ENCODE peak calls at places on chromosomes 16 and 17, in seven cellular contexts. O is HCT116, L is IMR-90, I is hepatocyte, S is K562, N is OCI-LY7, U is astrocyte. W is an unnamed sample. For H4K20me1, the result is how much of the 10 kb centered on the place peaks cover.

GRCh38 chr16:3017806-3018506 is at the start of gene CLDN6:
- DNase-seq in N (peak), U (no peak), I (peak), O (no peak), S (peak), L (no peak), W (no peak)

GRCh38 chr16:70684146-70685060 is 1.4 kb downstream of the MTSS2 start:
- DNase-seq in L (no peak), S (no peak), O (no peak), U (no peak), N (no peak), I (no peak), W (peak)

GRCh38 chr17:78993241-78993956 is 13.7 kb upstream of the LGALS3BP start:
- DNase-seq in U (peak), I (peak), N (peak), L (peak), O (no peak), S (peak), W (peak)

GRCh38 chr17:82848022-82848592 is 8.3 kb upstream of the ZNF750 start:
- DNase-seq in U (peak), O (no peak), L (peak), S (no peak), N (no peak), I (peak), W (no peak)

GRCh38 chr16:70482624-70483023 is 28.2 kb downstream of the FCSK start:
- DNase-seq in L (peak), S (no peak), I (no peak), U (no peak), O (no peak), N (no peak), W (peak)

GRCh38 chr16:85037050-85037410 is 9.4 kb downstream of the KIAA0513 start:
- DNase-seq in S (no peak), U (peak), L (peak), I (no peak), N (no peak), O (peak), W (peak)

GRCh38 chr16:11212819-11213196 is 43.2 kb downstream of the SOCS1 start:
- DNase-seq in N (no peak), S (no peak), I (no peak), O (no peak), L (no peak), U (no peak), W (no peak)

GRCh38 chr16:86930001-86930400 is 351.7 kb downstream of the FOXL1 start:
- DNase-seq in I (no peak), N (no peak), U (no peak), O (no peak), S (no peak), L (no peak), W (no peak)

GRCh38 chr17:949623-950338 is 29.8 kb downstream of the NXN start:
- DNase-seq in S (no peak), U (no peak), I (no peak), N (no peak), O (no peak), L (no peak), W (no peak)

GRCh38 chr17:1994707-1995106 is 30.4 kb downstream of the RTN4RL1 start:
- DNase-seq in U (no peak), L (no peak), I (no peak), N (no peak), O (no peak), S (no peak), W (no peak)

GRCh38 chr17:7213895-7214299 is 5.7 kb downstream of the DLG4 start:
- DNase-seq in L (peak), U (peak), O (peak), N (peak), I (peak), S (peak), W (peak)

GRCh38 chr16:87216824-87217205 is 100.4 kb downstream of the C16orf95 start:
- DNase-seq in I (no peak), O (no peak), S (no peak), U (peak), L (no peak), N (no peak), W (no peak)

GRCh38 chr17:49789278-49789578 is 747 bp downstream of the KAT7 start:
- DNase-seq in S (no peak), O (no peak), L (no peak), N (no peak), I (no peak), U (no peak), W (no peak)

GRCh38 chr16:19102187-19102872 is 11.4 kb upstream of the ITPRIPL2 start:
- DNase-seq in O (no peak), I (no peak), L (no peak), U (no peak), N (no peak), S (no peak), W (peak)

GRCh38 chr16:62283-62682 is 8.7 kb downstream of the SNRNP25 start:
- DNase-seq in U (no peak), O (no peak), I (no peak), L (no peak), N (no peak), S (no peak), W (no peak)

GRCh38 chr17:1797323-1797722 is 32.4 kb downstream of the SMYD4 start:
- DNase-seq in L (no peak), O (no peak), N (no peak), S (peak), U (no peak), I (no peak), W (no peak)

GRCh38 chr16:4347010-4347409 is 4.1 kb downstream of the PAM16 start:
- DNase-seq in I (no peak), L (no peak), O (no peak), N (no peak), S (no peak), U (no peak), W (peak)

GRCh38 chr16:67039260-67040020 is 10.5 kb downstream of the CBFB start:
- DNase-seq in N (no peak), U (no peak), I (no peak), O (no peak), S (no peak), L (peak), W (no peak)

GRCh38 chr16:84875846-84876245 is 56.1 kb downstream of the CRISPLD2 start:
- DNase-seq in S (no peak), I (no peak), N (no peak), U (no peak), O (no peak), L (no peak), W (no peak)

GRCh38 chr16:370980-371728 is 816 bp upstream of the MRPL28 start:
- DNase-seq in O (no peak), U (no peak), S (peak), N (no peak), L (no peak), I (no peak), W (no peak)

GRCh38 chr17:34542700-34543336 is 36.6 kb upstream of the TMEM132E start:
- DNase-seq in S (peak), I (peak), L (no peak), N (peak), U (no peak), O (no peak), W (peak)

GRCh38 chr17:68334393-68334792 is 43.1 kb downstream of the ARSG start:
- DNase-seq in S (no peak), N (no peak), I (no peak), U (no peak), O (no peak), L (no peak), W (peak)

GRCh38 chr16:11253995-11254912 is 1.8 kb downstream of the SOCS1 start:
- DNase-seq in L (peak), N (peak), S (no peak), I (no peak), O (no peak), U (no peak), W (no peak)

GRCh38 chr17:43908111-43908721 is 880 bp upstream of the MPP2 start:
- DNase-seq in S (peak), U (peak), O (peak), L (peak), I (peak), N (peak), W (peak)

GRCh38 chr17:57870283-57870635 is 20.4 kb upstream of the MRPS23 start:
- DNase-seq in I (no peak), S (no peak), O (no peak), U (no peak), L (peak), N (no peak), W (peak)

GRCh38 chr16:90046122-90046970 is 27.1 kb upstream of the DBNDD1 start:
- DNase-seq in U (no peak), L (no peak), S (no peak), O (no peak), N (no peak), I (no peak), W (no peak)

GRCh38 chr16:27902551-27902950 is 161.0 kb downstream of the GSG1L start:
- DNase-seq in O (no peak), U (no peak), I (no peak), N (no peak), L (no peak), S (no peak), W (no peak)

GRCh38 chr16:65410801-65411200 is 288.9 kb upstream of the CDH11 start:
- DNase-seq in N (no peak), O (no peak), U (peak), S (no peak), L (peak), I (no peak), W (no peak)

GRCh38 chr16:67016681-67017450 is 12.1 kb upstream of the CBFB start:
- DNase-seq in L (no peak), U (no peak), S (no peak), I (no peak), N (no peak), O (no peak), W (no peak)

GRCh38 chr17:4969551-4970231 is 2.1 kb upstream of the SPAG7 start:
- DNase-seq in O (no peak), N (no peak), S (no peak), L (peak), I (peak), U (peak), W (peak)

GRCh38 chr17:49223168-49223516 is 7.4 kb downstream of the PHOSPHO1 start:
- DNase-seq in N (no peak), S (no peak), U (no peak), L (no peak), O (no peak), I (no peak), W (no peak)

GRCh38 chr17:62892069-62892675 is 73.9 kb upstream of the TANC2 start:
- DNase-seq in S (no peak), L (no peak), O (no peak), N (no peak), I (no peak), U (no peak), W (no peak)

GRCh38 chr17:47225436-47225858 is 16.3 kb downstream of the MYL4 start:
- DNase-seq in N (no peak), U (peak), I (no peak), O (peak), L (peak), S (peak), W (peak)

GRCh38 chr16:50257876-50258275 is 8.5 kb upstream of the ADCY7 start:
- DNase-seq in I (no peak), L (no peak), O (no peak), U (no peak), N (no peak), S (no peak), W (no peak)

GRCh38 chr17:74387365-74388218 is 20.3 kb downstream of the GPR142 start:
- DNase-seq in O (no peak), U (no peak), L (no peak), N (no peak), S (no peak), I (no peak), W (no peak)

GRCh38 chr16:29972500-29972899 is 1.2 kb upstream of the TAOK2 start:
- DNase-seq in U (no peak), O (no peak), S (no peak), L (no peak), N (no peak), I (no peak), W (no peak)

GRCh38 chr16:3596101-3596861 is 15.1 kb downstream of the SLX4 start:
- DNase-seq in S (no peak), O (no peak), L (no peak), N (no peak), U (no peak), I (no peak), W (no peak)

GRCh38 chr17:27293898-27294688 is at the start of gene WSB1:
- DNase-seq in O (peak), N (peak), I (peak), L (peak), U (peak), S (peak), W (peak)

GRCh38 chr16:88912556-88912955 is 46.1 kb upstream of the PABPN1L start:
- DNase-seq in U (no peak), S (no peak), I (no peak), N (no peak), O (no peak), L (no peak), W (no peak)
- H4K20me1 ChIP-seq in U (under half), S (half or more), I (under half), N (under half), O (under half), L (under half), W (under half)

GRCh38 chr17:41914358-41914766 is 4.4 kb downstream of the ACLY start:
- DNase-seq in I (peak), L (peak), O (no peak), U (no peak), N (no peak), S (no peak), W (no peak)

GRCh38 chr17:41913798-41914197 is 5.0 kb downstream of the ACLY start:
- DNase-seq in I (no peak), S (no peak), U (no peak), N (no peak), O (no peak), L (no peak), W (no peak)

GRCh38 chr17:41912925-41913324 is 5.8 kb downstream of the ACLY start:
- DNase-seq in S (no peak), I (no peak), U (no peak), O (no peak), N (no peak), L (no peak), W (no peak)

GRCh38 chr17:41915566-41915965 is 3.2 kb downstream of the ACLY start:
- DNase-seq in L (no peak), N (no peak), O (no peak), U (no peak), I (no peak), S (no peak), W (no peak)

DNA sequence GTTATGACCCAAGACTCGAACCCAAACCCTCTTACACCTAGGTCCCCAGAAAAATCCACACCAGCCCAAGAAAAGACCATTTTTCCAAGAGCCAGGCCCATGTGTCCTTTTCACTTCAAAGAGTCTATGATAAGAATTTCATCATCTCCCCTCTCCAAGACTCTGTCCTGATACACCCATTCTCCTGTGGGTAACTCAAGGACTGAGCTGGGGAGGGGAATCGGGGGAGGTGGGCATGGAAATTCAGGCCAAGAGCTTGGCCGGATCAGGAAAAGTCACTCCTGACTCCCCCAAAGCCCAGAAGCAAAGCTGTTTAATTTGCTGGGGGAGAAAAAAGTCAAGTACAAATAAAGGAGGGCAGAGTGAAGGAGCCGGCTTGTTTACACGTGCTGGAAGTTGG is 3.7 kb downstream of the ACLY start:
- DNase-seq in O (no peak), L (no peak), I (no peak), S (no peak), N (no peak), U (no peak), W (no peak)
- H4K20me1 ChIP-seq in O (under half), L (half or more), I (half or more), S (under half), N (under half), U (half or more), W (under half)

DNA sequence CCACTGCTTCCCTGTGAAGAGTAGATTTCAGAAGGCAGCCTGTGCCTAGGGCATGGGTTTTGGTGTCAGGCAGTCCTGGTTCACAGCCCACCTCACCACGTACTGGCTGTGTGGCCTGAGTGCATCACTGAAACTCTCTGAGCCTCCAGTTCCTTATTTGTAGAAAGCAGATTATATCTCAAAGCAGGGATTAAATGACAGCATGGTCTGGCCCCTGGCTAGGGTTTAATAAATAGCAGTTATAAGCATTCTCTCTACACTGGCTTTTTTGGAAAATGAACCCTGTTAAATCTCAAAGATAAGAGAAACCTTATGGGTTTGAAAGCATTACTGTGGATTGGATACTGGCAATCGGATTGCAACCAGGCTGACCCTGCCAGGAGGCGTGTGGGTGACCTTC is 2.9 kb upstream of the MT1M start:
- DNase-seq in N (no peak), S (no peak), L (no peak), O (no peak), U (no peak), I (no peak), W (no peak)
- H4K20me1 ChIP-seq in N (under half), S (under half), L (under half), O (under half), U (under half), I (under half), W (under half)

DNA sequence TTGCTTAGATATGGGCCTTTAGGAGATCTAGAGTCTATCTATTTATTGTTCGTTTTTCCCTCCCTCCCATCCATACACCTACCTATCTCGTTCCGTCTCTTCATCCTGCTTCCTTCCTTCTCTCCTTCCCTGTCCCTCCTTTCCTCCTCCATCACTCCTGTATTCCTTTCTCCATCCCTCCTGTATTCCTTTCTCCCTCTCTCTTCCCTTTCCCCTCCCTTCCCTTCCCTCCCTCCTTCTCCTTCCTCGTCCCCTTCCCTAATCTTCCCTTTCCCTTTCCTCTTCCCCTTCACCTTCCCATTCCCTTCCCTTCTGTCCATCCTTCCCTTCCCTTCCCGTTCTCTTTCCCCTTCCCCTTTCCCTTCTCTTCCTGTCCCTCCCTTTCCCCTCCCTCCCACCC is 10.6 kb downstream of the GP2 start:
- DNase-seq in I (no peak), L (no peak), S (no peak), O (no peak), N (no peak), U (no peak), W (no peak)
- H4K20me1 ChIP-seq in I (under half), L (under half), S (under half), O (under half), N (under half), U (under half), W (under half)

GRCh38 chr17:76718516-76718915 is 7.8 kb upstream of the MXRA7 start:
- DNase-seq in L (no peak), S (no peak), U (no peak), O (no peak), I (no peak), N (no peak), W (no peak)

GRCh38 chr17:76722279-76722678 is 4.1 kb downstream of the JMJD6 start:
- DNase-seq in U (no peak), N (no peak), O (no peak), S (no peak), L (no peak), I (no peak), W (no peak)

GRCh38 chr17:76720941-76721340 is 5.5 kb downstream of the JMJD6 start:
- DNase-seq in S (peak), I (no peak), N (no peak), U (no peak), O (no peak), L (no peak), W (no peak)

GRCh38 chr17:76721463-76721862 is 4.9 kb downstream of the JMJD6 start:
- DNase-seq in L (no peak), N (no peak), I (no peak), S (no peak), U (no peak), O (no peak), W (no peak)

GRCh38 chr17:76720211-76720610 is 6.2 kb downstream of the JMJD6 start:
- DNase-seq in L (no peak), O (no peak), U (no peak), I (no peak), N (no peak), S (no peak), W (no peak)
- H4K20me1 ChIP-seq in L (under half), O (under half), U (half or more), I (under half), N (under half), S (under half), W (under half)

GRCh38 chr16:75109732-75110243 is 6.8 kb downstream of the LDHD start:
- DNase-seq in S (no peak), O (no peak), N (peak), U (no peak), I (no peak), L (no peak), W (no peak)
- H4K20me1 ChIP-seq in S (under half), O (under half), N (under half), U (under half), I (under half), L (under half), W (under half)

GRCh38 chr17:81572499-81573030 is 20.4 kb upstream of the FAAP100 start:
- DNase-seq in I (no peak), L (no peak), U (peak), N (no peak), O (no peak), S (no peak), W (no peak)

GRCh38 chr17:81575836-81576235 is 23.7 kb upstream of the FAAP100 start:
- DNase-seq in O (no peak), I (no peak), L (no peak), S (no peak), U (no peak), N (no peak), W (no peak)

GRCh38 chr17:81576621-81577277 is 24.6 kb upstream of the FAAP100 start:
- DNase-seq in N (no peak), O (no peak), U (peak), S (no peak), I (no peak), L (peak), W (peak)

GRCh38 chr17:81573794-81574642 is 21.9 kb upstream of the FAAP100 start:
- DNase-seq in L (no peak), N (no peak), U (no peak), S (no peak), O (no peak), I (no peak), W (no peak)

GRCh38 chr17:81574643-81574956 is 22.4 kb upstream of the FAAP100 start:
- DNase-seq in N (no peak), S (no peak), I (no peak), U (no peak), L (no peak), O (no peak), W (no peak)
- H4K20me1 ChIP-seq in N (under half), S (under half), I (under half), U (under half), L (under half), O (under half), W (under half)

GRCh38 chr17:17084317-17084835 is 42.1 kb downstream of the MPRIP start:
- DNase-seq in I (no peak), N (no peak), O (no peak), U (no peak), S (no peak), L (no peak), W (no peak)

GRCh38 chr17:17084941-17085340 is 42.7 kb downstream of the MPRIP start:
- DNase-seq in L (no peak), I (no peak), N (no peak), U (no peak), O (no peak), S (no peak), W (no peak)

GRCh38 chr17:17080781-17081180 is 38.5 kb downstream of the MPRIP start:
- DNase-seq in S (no peak), I (no peak), N (no peak), U (no peak), O (no peak), L (no peak), W (no peak)

GRCh38 chr17:17081304-17081940 is 39.2 kb downstream of the MPRIP start:
- DNase-seq in U (no peak), O (no peak), L (no peak), I (no peak), N (no peak), S (peak), W (no peak)

GRCh38 chr17:17082878-17083277 is 40.6 kb downstream of the MPRIP start:
- DNase-seq in I (no peak), U (no peak), N (no peak), L (no peak), O (no peak), S (no peak), W (no peak)
- H4K20me1 ChIP-seq in I (under half), U (half or more), N (under half), L (half or more), O (under half), S (under half), W (under half)

GRCh38 chr17:39660011-39660360 is 5.2 kb upstream of the TCAP start:
- DNase-seq in L (no peak), U (no peak), I (no peak), O (no peak), S (no peak), N (no peak), W (no peak)
- H4K20me1 ChIP-seq in L (under half), U (under half), I (under half), O (under half), S (under half), N (under half), W (under half)

W was measured in GM23248.